ENCODE peak calls at places on chromosome 19, in nine cellular contexts. B is mammary epithelial cell; E is lower leg skin; W is activated CD4-positive, alpha-beta T cell treated with anti-CD3 and anti-CD28 coated beads, Interleukin-2, amount 10 ng/mL, durations not matched to agents 7 days and 5 days; Y is stimulated activated CD8-positive, alpha-beta memory T cell treated with anti-CD3 and anti-CD28 coated beads, Interleukin-2, amount 100 ng/mL, for 48 hours; A is colonic mucosa; I is heart right ventricle; F is GM13977; L is left kidney. O is an unnamed sample.

GRCh38 chr19:14363203-14364097 is 17.8 kb upstream of the ADGRE5 start:
- DNase-seq in B (peak), E (peak), W (peak), Y (peak), A (peak), I (peak), F (peak), L (peak), O (peak)

GRCh38 chr19:3607398-3608078 is 863 bp upstream of the TBXA2R start:
- DNase-seq in B (no peak), E (no peak), W (no peak), Y (no peak), A (peak), I (peak), F (no peak), L (peak), O (peak)

GRCh38 chr19:14347999-14348889 is 33.0 kb upstream of the ADGRE5 start:
- DNase-seq in B (peak), E (peak), W (peak), Y (peak), A (peak), I (peak), F (peak), L (peak), O (peak)

GRCh38 chr19:10478476-10478875 is 24.7 kb downstream of the KEAP1 start:
- DNase-seq in B (no peak), E (no peak), W (no peak), Y (no peak), A (no peak), I (no peak), F (no peak), L (no peak), O (no peak)

GRCh38 chr19:11453468-11454341 is 18.3 kb downstream of the PRKCSH start:
- DNase-seq in B (no peak), E (no peak), W (peak), Y (no peak), A (no peak), I (no peak), F (peak), L (no peak), O (no peak)

GRCh38 chr19:58326501-58326913 is 287 bp upstream of the ZSCAN22 start:
- DNase-seq in B (no peak), E (no peak), W (no peak), Y (no peak), A (no peak), I (no peak), F (no peak), L (no peak), O (no peak)

GRCh38 chr19:12676928-12677327 is 4.8 kb downstream of the DHPS start:
- DNase-seq in B (no peak), E (no peak), W (no peak), Y (no peak), A (no peak), I (no peak), F (no peak), L (no peak), O (no peak)

GRCh38 chr19:49860716-49861100 is 6.7 kb downstream of the PNKP start:
- DNase-seq in B (no peak), E (no peak), W (no peak), Y (no peak), A (no peak), I (no peak), F (no peak), L (peak), O (no peak)

GRCh38 chr19:41691268-41691970 is 3.3 kb upstream of the CEACAM7 start:
- DNase-seq in B (no peak), E (peak), W (peak), Y (peak), A (peak), I (no peak), F (peak), L (peak), O (no peak)

GRCh38 chr19:44807162-44807561 is 1.7 kb upstream of the BCAM start:
- DNase-seq in B (peak), E (peak), W (no peak), Y (no peak), A (peak), I (no peak), F (peak), L (no peak), O (no peak)

GRCh38 chr19:6811906-6812305 is 39.4 kb downstream of the VAV1 start:
- DNase-seq in B (peak), E (no peak), W (no peak), Y (no peak), A (no peak), I (no peak), F (no peak), L (peak), O (no peak)

GRCh38 chr19:53961523-53962345 is 1.0 kb upstream of the CACNG8 start:
- DNase-seq in B (no peak), E (no peak), W (no peak), Y (no peak), A (no peak), I (no peak), F (no peak), L (no peak), O (no peak)

GRCh38 chr19:6997679-6998445 is 23.4 kb downstream of the MBD3L2B start:
- DNase-seq in B (peak), E (no peak), W (no peak), Y (no peak), A (no peak), I (no peak), F (peak), L (no peak), O (no peak)

GRCh38 chr19:18197941-18198340 is 4.9 kb downstream of the MPV17L2 start:
- DNase-seq in B (no peak), E (no peak), W (no peak), Y (no peak), A (no peak), I (no peak), F (no peak), L (no peak), O (no peak)

GRCh38 chr19:958967-959685 is 25.0 kb upstream of the WDR18 start:
- DNase-seq in B (peak), E (no peak), W (peak), Y (peak), A (no peak), I (no peak), F (no peak), L (peak), O (no peak)

O was measured in Right ventricle myocardium superior.